ENCODE peak calls at places on chromosome 11, in five cellular contexts. S is MCF 10A, H is spleen, J is RWPE1, F is heart left ventricle. K is an unnamed sample.

GRCh38 chr11:65505434-65506315 is 6.8 kb downstream of the MALAT1 start:
- DNase-seq in F (no peak), S (no peak), H (no peak), J (no peak), K (peak)

GRCh38 chr11:25159341-25159740 is 662.5 kb downstream of the LUZP2 start:
- DNase-seq in H (no peak), S (peak), J (no peak), F (no peak), K (no peak)

GRCh38 chr11:96338910-96339703 is 3.9 kb downstream of the MAML2 start:
- DNase-seq in J (no peak), S (peak), F (no peak), H (peak), K (peak)

GRCh38 chr11:73990727-73991126 is 8.1 kb upstream of the UCP2 start:
- DNase-seq in S (no peak), F (no peak), J (no peak), H (no peak), K (no peak)

GRCh38 chr11:8070417-8071101 is 10.5 kb upstream of the TUB start:
- DNase-seq in F (no peak), H (no peak), S (peak), J (peak), K (peak)

GRCh38 chr11:112156153-112156552 is 7.7 kb downstream of the IL18 start:
- DNase-seq in F (no peak), S (no peak), J (no peak), H (no peak), K (no peak)

GRCh38 chr11:66891849-66892660 is 35.2 kb downstream of the LRFN4 start:
- DNase-seq in J (peak), H (no peak), F (peak), S (peak), K (peak)

GRCh38 chr11:132935383-132935782 is 596.9 kb downstream of the OPCML start:
- DNase-seq in J (no peak), S (no peak), F (no peak), H (no peak), K (no peak)

GRCh38 chr11:99257131-99257530 is 236.4 kb downstream of the CNTN5 start:
- DNase-seq in F (no peak), H (no peak), S (peak), J (no peak), K (peak)

GRCh38 chr11:125348704-125349635 is 147.1 kb downstream of the FEZ1 start:
- DNase-seq in J (peak), F (no peak), S (peak), H (peak), K (peak)

GRCh38 chr11:65131417-65131776 is 2.9 kb downstream of the SYVN1 start:
- DNase-seq in H (no peak), F (no peak), S (no peak), J (no peak), K (no peak)

GRCh38 chr11:128342511-128343133 is 244.7 kb downstream of the ETS1 start:
- DNase-seq in J (peak), S (peak), F (no peak), H (peak), K (peak)

GRCh38 chr11:57604289-57605010 is 7.0 kb downstream of the SERPING1 start:
- DNase-seq in F (no peak), S (no peak), J (no peak), H (peak), K (no peak)

GRCh38 chr11:76627541-76628082 is 42.9 kb downstream of the LRRC32 start:
- DNase-seq in S (no peak), F (no peak), J (no peak), H (no peak), K (no peak)

DNA sequence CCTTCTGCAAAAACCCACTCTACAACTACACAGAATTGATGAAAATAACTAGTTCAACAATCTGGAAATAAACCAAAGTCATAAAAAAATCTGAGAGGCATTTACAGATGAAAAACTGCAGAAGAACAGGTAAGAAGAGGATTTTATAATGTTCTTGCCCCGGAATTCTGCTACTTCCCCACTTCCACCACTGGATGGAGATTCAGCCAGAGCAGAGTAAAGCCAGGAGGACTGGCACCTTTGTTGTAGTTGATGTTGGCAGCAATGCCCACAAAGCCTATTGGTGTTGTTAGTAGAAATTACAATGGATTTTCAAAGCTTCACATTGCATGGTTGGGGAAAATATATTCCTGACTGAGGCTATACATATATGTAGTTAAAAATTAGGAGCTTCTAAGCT is 640.2 kb downstream of the LRRC4C start:
- DNase-seq in F (no peak), S (peak), H (no peak), J (no peak), K (no peak)
- TF ChIP-seq CTCF in F (no peak), S (peak), H (no peak), J (no peak), K (no peak)

GRCh38 chr11:88520391-88520790 is 182.9 kb upstream of the CTSC start:
- DNase-seq in J (peak), F (no peak), S (no peak), H (no peak), K (peak)

GRCh38 chr11:88521354-88522310 is 184.1 kb upstream of the CTSC start:
- DNase-seq in J (no peak), S (no peak), H (no peak), F (no peak), K (no peak)

GRCh38 chr11:88523362-88524028 is 186.0 kb upstream of the CTSC start:
- DNase-seq in F (no peak), H (no peak), S (no peak), J (peak), K (no peak)

GRCh38 chr11:88522624-88523361 is 185.3 kb upstream of the CTSC start:
- DNase-seq in F (no peak), J (no peak), H (no peak), S (no peak), K (no peak)
- TF ChIP-seq CTCF in F (no peak), J (no peak), H (no peak), S (no peak), K (no peak)

GRCh38 chr11:11296434-11296833 is 56.6 kb downstream of the CSNK2A3 start:
- DNase-seq in H (no peak), F (no peak), S (no peak), J (no peak), K (no peak)

GRCh38 chr11:11291432-11292015 is 61.5 kb downstream of the CSNK2A3 start:
- DNase-seq in J (no peak), H (no peak), S (no peak), F (no peak), K (no peak)

GRCh38 chr11:11290354-11290753 is 62.7 kb downstream of the CSNK2A3 start:
- DNase-seq in H (no peak), S (no peak), F (no peak), J (no peak), K (no peak)

GRCh38 chr11:11293798-11294611 is 59.0 kb downstream of the CSNK2A3 start:
- DNase-seq in S (no peak), J (no peak), H (no peak), F (no peak), K (no peak)

GRCh38 chr11:11292839-11293238 is 60.2 kb downstream of the CSNK2A3 start:
- DNase-seq in S (no peak), H (no peak), J (no peak), F (no peak), K (no peak)
- TF ChIP-seq CTCF in S (no peak), H (no peak), J (no peak), F (no peak), K (no peak)

DNA sequence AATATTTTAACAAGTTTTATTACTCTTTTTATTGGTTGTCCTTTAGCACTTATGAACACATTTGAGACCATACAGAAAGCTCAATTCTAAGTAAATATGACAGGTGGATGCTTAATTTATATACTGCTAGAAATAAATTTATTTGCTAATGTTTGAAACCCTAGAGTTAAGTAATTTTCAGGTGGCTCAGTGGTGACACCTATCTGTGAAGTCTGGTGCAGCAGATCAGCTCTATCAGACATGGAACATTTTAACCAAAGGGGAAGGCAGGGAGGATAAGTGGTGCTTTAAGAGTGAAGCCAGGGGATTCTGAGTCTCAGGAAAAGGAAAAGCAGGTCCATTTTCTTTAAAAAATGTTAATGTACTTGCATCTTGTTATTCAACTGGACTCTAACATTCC is 175.8 kb downstream of the DSCAML1 start:
- DNase-seq in J (no peak), H (no peak), F (no peak), S (peak), K (peak)
- TF ChIP-seq CTCF in J (peak), H (peak), F (peak), S (peak), K (peak)

DNA sequence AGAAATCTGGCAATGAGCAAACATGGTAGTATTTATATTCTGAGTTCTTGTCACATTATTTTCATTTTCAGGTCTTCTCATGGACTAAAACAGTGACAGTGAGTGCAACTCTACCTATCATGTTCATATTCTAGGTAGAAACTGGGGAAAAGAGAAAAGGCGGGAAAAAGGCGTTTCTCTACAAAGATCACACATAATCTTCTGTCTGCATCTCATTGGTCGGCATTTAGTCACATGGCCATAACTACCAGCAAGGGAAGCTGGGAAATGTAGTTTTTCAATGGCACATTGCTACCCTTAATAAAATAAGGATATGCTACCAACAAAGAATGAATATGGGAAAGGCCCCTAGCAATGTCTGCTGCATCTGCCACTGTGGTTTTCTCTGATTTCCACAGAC is 57.6 kb upstream of the B3GAT1 start:
- DNase-seq in H (no peak), S (peak), J (peak), F (no peak), K (no peak)
- TF ChIP-seq CTCF in H (no peak), S (no peak), J (no peak), F (no peak), K (no peak)

DNA sequence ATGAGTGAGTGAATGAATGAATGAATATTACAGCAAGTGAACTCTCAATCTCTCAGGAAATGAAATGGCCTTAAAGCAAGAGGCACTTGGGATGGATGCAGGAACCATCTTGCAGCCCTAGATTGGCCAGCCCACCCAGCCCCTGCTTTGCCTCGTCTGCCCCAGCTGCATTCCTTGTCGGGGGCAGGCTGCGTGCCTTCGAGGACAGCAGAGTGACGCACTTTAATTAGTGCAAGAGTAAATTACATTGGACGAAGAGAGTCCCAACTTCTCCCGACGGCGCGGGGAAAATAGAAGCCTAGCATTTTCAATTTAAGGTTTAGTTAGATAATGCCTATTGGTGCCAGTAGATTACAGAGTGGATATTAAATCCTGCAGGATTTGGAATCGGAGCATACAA is 33.9 kb downstream of the TRIM29 start:
- DNase-seq in S (no peak), H (no peak), J (no peak), F (no peak), K (no peak)
- TF ChIP-seq CTCF in S (no peak), H (no peak), J (no peak), F (no peak), K (no peak)

GRCh38 chr11:35056391-35057093 is 82.4 kb upstream of the CD44 start:
- DNase-seq in J (peak), S (peak), H (no peak), F (no peak), K (peak)
- TF ChIP-seq CTCF in J (no peak), S (no peak), H (no peak), F (no peak), K (no peak)

DNA sequence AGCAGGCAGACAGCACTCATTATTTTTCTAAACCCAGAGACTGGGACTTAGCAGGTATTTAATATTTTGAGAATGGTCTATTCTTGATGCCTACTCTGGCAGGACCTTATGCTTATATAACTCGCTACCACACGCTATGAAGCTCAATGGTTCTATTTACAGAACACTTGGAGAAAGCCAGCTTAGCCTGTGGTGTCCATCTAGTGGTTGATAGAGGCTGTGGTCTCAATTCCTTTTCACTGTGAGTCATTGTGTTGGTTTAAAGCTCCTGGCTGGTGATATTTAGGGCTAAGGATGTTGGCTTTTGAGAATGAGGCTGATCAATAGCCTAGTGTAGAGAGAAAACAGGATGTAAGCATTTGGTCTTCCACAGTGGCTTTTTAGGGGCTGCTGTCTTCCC is 206.4 kb downstream of the DBX1 start:
- DNase-seq in S (peak), H (no peak), J (peak), F (no peak), K (peak)
- TF ChIP-seq CTCF in S (peak), H (no peak), J (no peak), F (peak), K (peak)

DNA sequence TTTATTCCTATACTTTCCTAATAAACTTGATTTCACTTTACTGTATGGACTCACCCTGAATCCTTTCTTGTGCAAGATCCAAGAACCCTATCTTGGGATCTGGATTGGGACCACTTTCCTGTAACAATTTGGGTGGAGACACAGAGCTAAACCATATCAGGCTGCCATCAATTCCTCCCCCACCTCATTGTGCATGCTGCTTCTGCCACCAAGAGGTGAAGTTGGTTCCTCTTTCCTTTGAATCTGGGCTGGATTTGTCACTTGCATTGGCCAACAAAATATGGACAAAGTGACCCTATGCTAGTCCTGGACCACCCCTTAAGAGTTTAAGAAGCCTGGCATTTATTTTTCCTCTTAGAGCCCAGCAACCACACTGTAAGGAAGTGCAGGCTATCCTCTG is 39.4 kb upstream of the CEP295 start:
- DNase-seq in H (no peak), S (peak), F (no peak), J (no peak), K (peak)
- TF ChIP-seq CTCF in H (peak), S (no peak), F (no peak), J (no peak), K (peak)